ENCODE peak calls at places on chromosomes 13 and 19, in six cellular contexts. S is heart right ventricle; V is hepatocyte; R is body of pancreas; L is spleen; Y is naive thymus-derived CD4-positive, alpha-beta T cell. I is an unnamed sample.

GRCh38 chr13:76837811-76838210 is 48.4 kb downstream of the KCTD12 start:
- DNase-seq in R (no peak), S (no peak), V (no peak), Y (no peak), L (no peak), I (no peak)

GRCh38 chr19:42207767-42208259 is 9.7 kb downstream of the DEDD2 start:
- DNase-seq in L (no peak), Y (no peak), R (no peak), V (no peak), S (no peak), I (no peak)

GRCh38 chr13:101579291-101579802 is 126.9 kb downstream of the ITGBL1 start:
- DNase-seq in S (no peak), Y (no peak), V (peak; percentile 19), L (no peak), R (no peak), I (no peak)

GRCh38 chr19:49983645-49984229 is 22.8 kb upstream of the SIGLEC11 start:
- DNase-seq in V (peak; percentile 58), R (peak; percentile 81), L (peak; percentile 87), Y (peak; percentile 66), S (peak; percentile 41), I (peak; percentile 56)

GRCh38 chr13:64239372-64239771 is 2823.7 kb upstream of the PCDH20 start:
- DNase-seq in V (no peak), L (no peak), Y (no peak), R (no peak), S (no peak), I (no peak)

GRCh38 chr19:23991170-23991569 is 76.5 kb downstream of the ZNF726 start:
- DNase-seq in L (no peak), V (peak; percentile 11), S (no peak), R (peak; percentile 57), Y (no peak), I (no peak)

GRCh38 chr19:29708553-29709439 is 6.3 kb downstream of the C19orf12 start:
- DNase-seq in Y (no peak), S (peak; percentile 42), L (peak; percentile 67), R (no peak), V (peak; percentile 66), I (no peak)

GRCh38 chr19:51978882-51979281 is 7.8 kb downstream of the ZNF350 start:
- DNase-seq in Y (no peak), S (no peak), R (no peak), L (no peak), V (no peak), I (no peak)

GRCh38 chr13:111270765-111271164 is 49.7 kb upstream of the TEX29 start:
- DNase-seq in L (no peak), S (no peak), V (no peak), R (no peak), Y (no peak), I (no peak)

GRCh38 chr13:109998808-109999528 is 212.6 kb upstream of the IRS2 start:
- DNase-seq in L (no peak), R (no peak), Y (no peak), V (peak; percentile 72), S (no peak), I (no peak)

GRCh38 chr13:48123827-48124226 is 28.9 kb upstream of the MED4 start:
- DNase-seq in R (no peak), Y (no peak), V (no peak), S (no peak), L (no peak), I (no peak)

GRCh38 chr13:37788346-37788745 is 81.2 kb downstream of the TRPC4 start:
- DNase-seq in R (no peak), S (no peak), V (no peak), L (no peak), Y (no peak), I (no peak)

GRCh38 chr19:54248016-54248601 is 5.5 kb upstream of the LILRA6 start:
- DNase-seq in V (no peak), L (peak; percentile 87), R (no peak), Y (no peak), S (no peak), I (no peak)

GRCh38 chr19:40750035-40750284 is 317 bp downstream of the ACTMAP start:
- DNase-seq in R (no peak), Y (no peak), L (no peak), V (no peak), S (no peak), I (no peak)

DNA sequence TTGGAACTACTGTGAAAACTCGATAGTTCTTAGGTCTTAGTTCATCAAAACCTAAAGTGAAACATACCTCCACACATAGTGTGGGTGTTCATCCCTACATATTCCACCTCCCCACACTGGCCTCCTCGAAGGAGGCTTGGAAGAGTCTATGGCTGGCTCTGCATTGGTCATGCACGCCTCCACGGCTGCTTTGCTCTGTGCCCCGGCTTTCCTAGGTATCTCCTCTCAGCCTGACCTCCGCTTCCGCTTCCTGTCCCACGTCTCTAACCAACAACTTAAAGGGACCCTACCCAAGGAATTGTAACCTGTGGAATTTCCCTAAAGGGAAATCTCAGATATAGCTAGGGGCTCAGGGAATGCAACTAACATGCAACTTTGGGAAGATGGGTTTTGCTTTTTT is 79.7 kb upstream of the MBNL2 start:
- DNase-seq in Y (no peak), L (no peak), R (peak; percentile 62), V (peak; percentile 67), S (peak; percentile 20), I (no peak)
- H3K4me3 ChIP-seq in Y (no peak overlapping the region), L (no peak overlapping the region), R (no peak overlapping the region), V (no peak overlapping the region), S (peak overlapping the region; percentile 36), I (no peak overlapping the region)

GRCh38 chr19:45469132-45469834 is 1.5 kb downstream of the FOSB start:
- DNase-seq in S (peak; percentile 94), V (peak; percentile 95), L (peak; percentile 97), Y (peak; percentile 85), R (peak; percentile 95), I (peak; percentile 95)

GRCh38 chr19:45467456-45468158 is at the start of gene FOSB:
- DNase-seq in S (peak; percentile 94), Y (peak; percentile 96), R (peak; percentile 98), L (peak; percentile 97), V (peak; percentile 99), I (peak; percentile 98)

GRCh38 chr19:45468803-45469131 is 971 bp downstream of the FOSB start:
- DNase-seq in L (no peak), V (no peak), Y (no peak), S (no peak), R (no peak), I (no peak)

GRCh38 chr19:45467115-45467455 is 711 bp upstream of the FOSB start:
- DNase-seq in S (no peak), V (peak; percentile 26), R (no peak), L (no peak), Y (no peak), I (no peak)

DNA sequence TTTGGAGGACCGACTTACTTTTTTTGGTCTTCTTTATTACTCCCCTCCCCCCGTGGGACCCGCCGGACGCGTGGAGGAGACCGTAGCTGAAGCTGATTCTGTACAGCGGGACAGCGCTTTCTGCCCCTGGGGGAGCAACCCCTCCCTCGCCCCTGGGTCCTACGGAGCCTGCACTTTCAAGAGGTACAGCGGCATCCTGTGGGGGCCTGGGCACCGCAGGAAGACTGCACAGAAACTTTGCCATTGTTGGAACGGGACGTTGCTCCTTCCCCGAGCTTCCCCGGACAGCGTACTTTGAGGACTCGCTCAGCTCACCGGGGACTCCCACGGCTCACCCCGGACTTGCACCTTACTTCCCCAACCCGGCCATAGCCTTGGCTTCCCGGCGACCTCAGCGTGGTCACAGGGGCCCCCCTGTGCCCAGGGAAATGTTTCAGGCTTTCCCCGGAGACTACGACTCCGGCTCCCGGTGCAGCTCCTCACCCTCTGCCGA is 409 bp downstream of the FOSB start:
- DNase-seq in Y (peak; percentile 49), V (peak; percentile 57), L (peak; percentile 88), S (no peak), R (peak; percentile 51), I (no peak)
- H3K4me3 ChIP-seq in Y (peak overlapping the region; percentile 99), V (peak overlapping the region; percentile 90), L (peak overlapping the region; percentile 79), S (peak overlapping the region; percentile 76), R (peak overlapping the region; percentile 2), I (peak overlapping the region; percentile 58)

GRCh38 chr13:107157272-107157671 is 589.3 kb upstream of the ARGLU1 start:
- DNase-seq in L (no peak), Y (no peak), R (no peak), V (no peak), S (no peak), I (no peak)
- H3K4me3 ChIP-seq in L (no peak overlapping the region), Y (no peak overlapping the region), R (no peak overlapping the region), V (no peak overlapping the region), S (no peak overlapping the region), I (no peak overlapping the region)

GRCh38 chr13:39362652-39363390 is 240.2 kb downstream of the LHFPL6 start:
- DNase-seq in L (no peak), V (no peak), R (no peak), Y (no peak), S (no peak), I (no peak)

GRCh38 chr13:39365879-39366278 is 237.1 kb downstream of the LHFPL6 start:
- DNase-seq in V (no peak), R (no peak), Y (no peak), S (no peak), L (no peak), I (no peak)

GRCh38 chr13:39369161-39369890 is 233.7 kb downstream of the LHFPL6 start:
- DNase-seq in R (no peak), L (no peak), V (no peak), S (no peak), Y (no peak), I (no peak)

GRCh38 chr13:39363393-39363792 is 239.6 kb downstream of the LHFPL6 start:
- DNase-seq in R (no peak), Y (no peak), S (no peak), L (no peak), V (no peak), I (no peak)

GRCh38 chr13:39364797-39365468 is 238.1 kb downstream of the LHFPL6 start:
- DNase-seq in Y (no peak), S (no peak), V (peak; percentile 28), R (no peak), L (no peak), I (no peak)
- H3K4me3 ChIP-seq in Y (no peak overlapping the region), S (no peak overlapping the region), V (no peak overlapping the region), R (no peak overlapping the region), L (no peak overlapping the region), I (no peak overlapping the region)

GRCh38 chr19:2558543-2558942 is 82.6 kb downstream of the GADD45B start:
- DNase-seq in L (no peak), V (no peak), R (no peak), S (no peak), Y (no peak), I (no peak)

GRCh38 chr19:2561221-2561620 is 85.3 kb downstream of the GADD45B start:
- DNase-seq in R (no peak), L (peak; percentile 51), V (no peak), Y (no peak), S (no peak), I (no peak)

GRCh38 chr19:2557093-2557440 is 81.1 kb downstream of the GADD45B start:
- DNase-seq in V (no peak), R (no peak), Y (no peak), L (no peak), S (no peak), I (no peak)

GRCh38 chr19:2560369-2560768 is 84.4 kb downstream of the GADD45B start:
- DNase-seq in V (no peak), R (no peak), L (peak; percentile 44), Y (no peak), S (no peak), I (no peak)

DNA sequence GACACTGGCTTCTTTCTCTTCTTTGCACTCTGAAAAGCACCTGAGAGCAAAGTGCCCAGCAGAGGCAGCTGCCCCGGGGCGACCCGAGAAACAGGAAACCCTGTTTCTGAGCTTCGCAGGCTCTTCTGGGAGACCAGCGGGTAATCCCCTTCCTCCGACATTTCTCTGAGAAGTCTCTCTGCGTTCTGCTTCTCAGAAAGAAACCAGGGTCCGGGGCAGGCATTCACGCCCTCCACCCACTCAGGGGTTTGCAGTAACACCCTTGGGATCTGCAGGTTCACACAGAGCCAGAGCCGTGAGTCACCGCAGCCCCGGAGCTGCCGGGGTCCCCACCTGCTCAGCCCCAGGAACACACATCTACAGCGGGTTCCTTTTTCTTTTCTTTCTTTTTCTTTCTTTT is 86.0 kb downstream of the GADD45B start:
- DNase-seq in Y (peak; percentile 38), S (no peak), L (peak; percentile 88), V (no peak), R (no peak), I (no peak)
- H3K4me3 ChIP-seq in Y (peak overlapping the region; percentile 70), S (no peak overlapping the region), L (peak overlapping the region; percentile 22), V (no peak overlapping the region), R (no peak overlapping the region), I (no peak overlapping the region)

I was measured in neuronal stem cell.